ENCODE peak calls at places on chromosomes 13 and 19, in ten cellular contexts. K, P, G, J, Q, D, U, Y, N and S are unnamed samples.

GRCh38 chr13:29193083-29193482 is 372.9 kb downstream of the MTUS2 start:
- DNase-seq in U (no peak), J (no peak), D (no peak), K (peak; percentile 51), P (no peak), Y (no peak), N (no peak), G (no peak), Q (no peak), S (no peak)

GRCh38 chr19:54369082-54369691 is 4.5 kb upstream of the LAIR1 start:
- DNase-seq in J (no peak), N (no peak), D (no peak), K (no peak), G (no peak), U (no peak), P (no peak), Y (no peak), Q (no peak), S (no peak)

GRCh38 chr13:92838786-92839185 is 387.8 kb upstream of the GPC6 start:
- DNase-seq in Q (no peak), U (no peak), K (no peak), N (peak; percentile 91), G (no peak), P (peak; percentile 90), Y (no peak), D (no peak), J (peak; percentile 96), S (no peak)

GRCh38 chr19:41845001-41845050 is at the start of gene DMRTC2:
- DNase-seq in U (no peak), Y (no peak), P (no peak), J (no peak), Q (no peak), K (no peak), G (no peak), D (no peak), N (no peak), S (no peak)

GRCh38 chr19:38949580-38950367 is 19.0 kb downstream of the MRPS12 start:
- DNase-seq in Y (peak; percentile 89), G (no peak), J (peak; percentile 78), Q (peak; percentile 100), U (peak; percentile 94), N (peak; percentile 34), P (peak; percentile 79), K (peak; percentile 89), D (peak; percentile 88), S (peak; percentile 90)

GRCh38 chr19:47022541-47023447 is 3.2 kb downstream of the NPAS1 start:
- DNase-seq in Q (no peak), K (no peak), P (no peak), Y (no peak), N (no peak), G (no peak), U (no peak), J (no peak), D (no peak), S (no peak)

GRCh38 chr19:7408251-7408650 is 59.5 kb downstream of the ARHGEF18 start:
- DNase-seq in G (no peak), Y (no peak), N (no peak), K (no peak), Q (no peak), D (no peak), J (no peak), U (no peak), P (no peak), S (no peak)

GRCh38 chr19:54133312-54133956 is 4.1 kb upstream of the CNOT3 start:
- DNase-seq in K (no peak), J (peak; percentile 36), P (no peak), N (peak; percentile 35), Q (no peak), G (peak; percentile 99), Y (peak; percentile 38), U (no peak), D (no peak), S (no peak)

GRCh38 chr19:23095406-23095805 is 21.4 kb upstream of the ZNF730 start:
- DNase-seq in N (no peak), U (no peak), K (no peak), P (no peak), Q (no peak), D (no peak), Y (no peak), J (peak; percentile 7), G (no peak), S (no peak)

GRCh38 chr13:100363351-100363750 is 225.2 kb downstream of the GGACT start:
- DNase-seq in Q (no peak), J (peak; percentile 49), U (no peak), K (no peak), N (peak; percentile 63), P (peak; percentile 46), G (no peak), Y (no peak), D (no peak), S (no peak)

GRCh38 chr13:51794959-51795358 is 9.0 kb downstream of the DHRS12 start:
- DNase-seq in U (no peak), G (no peak), Q (no peak), Y (no peak), P (no peak), D (no peak), N (no peak), J (no peak), K (no peak), S (no peak)

GRCh38 chr19:36771275-36772231 is 1.1 kb downstream of the ZNF850 start:
- DNase-seq in N (peak; percentile 59), J (peak; percentile 81), U (peak; percentile 89), Q (peak; percentile 78), Y (peak; percentile 14), P (peak; percentile 94), G (peak; percentile 63), D (peak; percentile 48), K (peak; percentile 97), S (peak; percentile 33)

GRCh38 chr13:109971745-109972090 is 185.3 kb upstream of the IRS2 start:
- DNase-seq in N (no peak), D (no peak), G (no peak), U (no peak), Q (no peak), Y (no peak), P (no peak), J (peak; percentile 5), K (no peak), S (no peak)

DNA sequence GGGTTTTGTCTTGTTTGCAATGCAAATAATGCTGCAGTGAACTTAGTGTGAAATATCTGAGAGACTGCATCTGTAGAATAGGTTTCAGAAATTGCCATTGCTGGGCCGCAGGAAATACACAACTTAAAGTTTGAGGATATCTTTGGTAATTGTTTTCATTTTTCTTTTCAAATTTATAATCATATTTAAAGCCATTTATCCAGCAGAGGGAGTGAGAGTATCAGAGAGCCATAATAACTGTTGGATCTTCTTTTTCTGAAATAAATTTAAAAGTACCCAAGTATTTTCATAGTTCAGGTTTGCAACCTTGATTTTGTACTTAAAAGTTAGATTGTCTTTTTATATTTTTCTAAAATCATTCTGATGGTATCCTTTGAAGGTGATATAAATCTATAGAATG is 99.4 kb downstream of the ZMYM2 start:
- DNase-seq in G (no peak), Q (no peak), P (no peak), Y (no peak), U (no peak), K (no peak), J (no peak), D (no peak), N (no peak), S (no peak)
- TF ChIP-seq CTCF in G (no peak), Q (no peak), P (peak; percentile 13), Y (no peak), U (no peak), K (no peak), J (peak; percentile 18), D (no peak), N (no peak), S (no peak)

DNA sequence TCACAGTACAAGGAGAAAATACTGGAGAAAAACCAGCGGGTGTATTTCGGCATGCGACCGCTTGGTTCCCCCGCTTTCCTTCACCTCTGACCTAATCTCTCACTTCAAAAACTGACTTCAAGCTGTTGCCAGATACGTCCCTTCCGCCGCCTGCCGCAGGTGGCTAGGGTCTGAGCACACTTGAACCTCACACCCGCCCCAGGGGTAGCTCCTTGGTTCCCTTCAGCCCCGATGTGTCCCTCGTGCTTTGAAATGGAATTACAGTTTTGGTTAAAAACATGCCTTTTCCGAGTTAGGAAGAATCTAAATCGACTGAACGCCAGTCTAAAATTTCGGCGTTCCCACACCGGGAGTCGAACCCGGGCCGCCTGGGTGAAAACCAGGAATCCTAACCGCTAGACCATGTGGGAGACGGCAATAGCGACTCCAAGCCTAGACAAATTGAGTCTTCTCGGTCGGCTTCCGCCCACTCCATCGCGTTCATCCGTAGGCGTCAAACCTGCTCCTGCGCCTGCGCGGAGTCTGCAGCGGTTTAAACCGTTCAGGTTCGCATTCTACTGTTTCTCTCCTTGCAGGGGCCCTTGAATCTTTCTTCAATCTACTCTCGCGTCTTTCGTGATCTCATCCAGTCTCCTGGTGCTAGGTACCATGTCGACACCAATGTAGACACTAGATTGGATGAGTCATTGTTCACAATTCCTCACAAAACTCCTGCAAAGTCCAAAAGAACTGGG is 71.5 kb downstream of the NUFIP1 start:
- DNase-seq in J (peak; percentile 97), G (peak; percentile 94), D (peak; percentile 96), N (peak; percentile 94), U (peak; percentile 98), P (peak; percentile 98), Y (peak; percentile 97), K (peak; percentile 97), Q (peak; percentile 96), S (peak; percentile 94)
- TF ChIP-seq CTCF in J (peak; percentile 42), G (no peak), D (peak; percentile 26), N (peak; percentile 60), U (peak; percentile 93), P (peak; percentile 41), Y (peak; percentile 60), K (peak; percentile 48), Q (no peak), S (peak; percentile 18)

GRCh38 chr13:25570185-25570584 is 198.4 kb downstream of the ATP8A2 start:
- DNase-seq in Q (no peak), U (no peak), G (no peak), K (no peak), P (no peak), D (no peak), Y (no peak), J (no peak), N (no peak), S (no peak)

GRCh38 chr13:25575562-25575961 is 203.8 kb downstream of the ATP8A2 start:
- DNase-seq in P (no peak), N (no peak), Y (no peak), D (no peak), Q (no peak), G (no peak), J (no peak), K (no peak), U (no peak), S (no peak)

GRCh38 chr13:25571237-25571636 is 199.5 kb downstream of the ATP8A2 start:
- DNase-seq in D (no peak), J (no peak), K (no peak), N (no peak), G (no peak), U (no peak), P (no peak), Y (no peak), Q (no peak), S (no peak)

GRCh38 chr13:25574437-25575426 is 203.0 kb downstream of the ATP8A2 start:
- DNase-seq in D (peak; percentile 15), Y (peak; percentile 82), N (peak; percentile 91), P (peak; percentile 90), J (peak; percentile 78), G (peak; percentile 67), K (peak; percentile 90), U (peak; percentile 50), Q (peak; percentile 87), S (peak; percentile 89)
- TF ChIP-seq CTCF in D (peak; percentile 66), Y (peak; percentile 91), N (peak; percentile 94), P (peak; percentile 96), J (peak; percentile 86), G (peak; percentile 79), K (peak; percentile 89), U (no peak), Q (peak; percentile 71), S (peak; percentile 80)

GRCh38 chr13:97753942-97754670 is 199.4 kb upstream of the IPO5 start:
- DNase-seq in G (no peak), P (no peak), J (no peak), Q (peak; percentile 71), D (no peak), U (no peak), N (no peak), Y (no peak), K (no peak), S (no peak)
- TF ChIP-seq CTCF in G (no peak), P (no peak), J (peak; percentile 9), Q (peak; percentile 75), D (no peak), U (no peak), N (no peak), Y (no peak), K (no peak), S (peak; percentile 22)